ENCODE peak calls at places on chromosomes 5 and 9, in six cellular contexts. A, D, E, B, W and Z are unnamed samples.

GRCh38 chr9:93679536-93680444 is 103.4 kb downstream of the PHF2 start:
- DNase-seq in E (peak), A (no peak), W (peak), D (peak), B (no peak), Z (no peak)

GRCh38 chr5:137186759-137187461 is 312.2 kb downstream of the SPOCK1 start:
- DNase-seq in D (no peak), B (peak), A (peak), E (no peak), W (no peak), Z (peak)

GRCh38 chr9:72383978-72384709 is 19.1 kb upstream of the ZFAND5 start:
- DNase-seq in W (no peak), A (peak), E (no peak), B (no peak), D (no peak), Z (peak)

GRCh38 chr5:135488727-135489465 is 36.7 kb upstream of the TIFAB start:
- DNase-seq in W (no peak), B (peak), A (peak), D (peak), E (no peak), Z (no peak)

GRCh38 chr5:124596595-124597388 is 149.6 kb downstream of the ZNF608 start:
- DNase-seq in W (no peak), A (peak), D (no peak), E (no peak), B (peak), Z (peak)

GRCh38 chr5:151085517-151086031 is 4.7 kb upstream of the TNIP1 start:
- DNase-seq in W (no peak), A (peak), B (peak), D (no peak), E (peak), Z (no peak)

GRCh38 chr9:98162638-98163037 is 29.8 kb downstream of the CORO2A start:
- DNase-seq in B (no peak), E (peak), A (no peak), W (no peak), D (no peak), Z (no peak)

GRCh38 chr9:131095666-131096489 is 453 bp upstream of the AIF1L start:
- DNase-seq in W (no peak), E (no peak), D (peak), A (peak), B (peak), Z (no peak)

GRCh38 chr9:98251554-98251953 is 3.9 kb downstream of the TBC1D2 start:
- DNase-seq in W (no peak), E (no peak), A (peak), B (no peak), D (no peak), Z (peak)

GRCh38 chr9:133772581-133772980 is 34.4 kb upstream of the SARDH start:
- DNase-seq in B (no peak), A (no peak), W (no peak), D (no peak), E (no peak), Z (no peak)

GRCh38 chr5:125894383-125894782 is 528.8 kb upstream of the GRAMD2B start:
- DNase-seq in E (no peak), W (no peak), D (no peak), B (no peak), A (peak), Z (no peak)

GRCh38 chr5:7827602-7828001 is 23.3 kb downstream of the CFAP90 start:
- DNase-seq in E (no peak), B (no peak), D (peak), W (no peak), A (no peak), Z (no peak)

GRCh38 chr9:76863832-76864231 is 42.1 kb downstream of the PRUNE2 start:
- DNase-seq in W (no peak), A (no peak), E (no peak), B (no peak), D (no peak), Z (no peak)

GRCh38 chr5:66840527-66841013 is 244.4 kb downstream of the MAST4 start:
- DNase-seq in W (no peak), D (no peak), E (no peak), A (no peak), B (no peak), Z (no peak)

GRCh38 chr5:14737309-14737708 is 72.8 kb downstream of the OTULIN start:
- DNase-seq in D (no peak), E (no peak), W (no peak), A (no peak), B (no peak), Z (no peak)

GRCh38 chr9:130433168-130433946 is 11.4 kb upstream of the ASS1 start:
- DNase-seq in A (peak), B (peak), W (no peak), E (no peak), D (peak), Z (no peak)

GRCh38 chr9:133873006-133873780 is 118.9 kb downstream of the VAV2 start:
- DNase-seq in A (no peak), D (peak), E (no peak), B (no peak), W (no peak), Z (no peak)

GRCh38 chr5:179887095-179887494 is 20.6 kb downstream of the TBC1D9B start:
- DNase-seq in E (no peak), B (no peak), W (no peak), D (no peak), A (no peak), Z (no peak)

GRCh38 chr9:113665756-113666155 is 202.2 kb downstream of the RGS3 start:
- DNase-seq in W (no peak), D (no peak), B (no peak), A (no peak), E (peak), Z (no peak)

GRCh38 chr5:176740702-176741565 is 69.4 kb upstream of the UNC5A start:
- DNase-seq in D (no peak), B (no peak), W (peak), A (no peak), E (peak), Z (no peak)

GRCh38 chr5:87243161-87243877 is 24.4 kb upstream of the RASA1 start:
- DNase-seq in W (no peak), D (no peak), B (peak), A (peak), E (no peak), Z (peak)

GRCh38 chr5:11387382-11387781 is 516.9 kb downstream of the CTNND2 start:
- DNase-seq in E (no peak), W (no peak), B (no peak), D (no peak), A (no peak), Z (no peak)

GRCh38 chr5:176737746-176738699 is 72.3 kb upstream of the UNC5A start:
- DNase-seq in W (peak), E (peak), A (no peak), B (no peak), D (peak), Z (no peak)

GRCh38 chr9:95087659-95088242 is 229.8 kb downstream of the FANCC start:
- DNase-seq in E (no peak), B (no peak), D (no peak), A (no peak), W (no peak), Z (no peak)

GRCh38 chr5:180282281-180282680 is 9.6 kb downstream of the MAPK9 start:
- DNase-seq in A (no peak), B (no peak), W (no peak), E (no peak), D (no peak), Z (no peak)

GRCh38 chr5:82274343-82275266 is 3.5 kb downstream of the RPS23 start:
- DNase-seq in B (no peak), E (no peak), D (peak), W (no peak), A (peak), Z (no peak)

GRCh38 chr9:121750715-121751623 is 99.5 kb downstream of the DAB2IP start:
- DNase-seq in B (no peak), D (peak), W (no peak), A (peak), E (no peak), Z (no peak)

GRCh38 chr9:122332083-122332482 is 38.7 kb upstream of the PTGS1 start:
- DNase-seq in E (no peak), D (peak), B (no peak), W (no peak), A (no peak), Z (no peak)

GRCh38 chr5:150293091-150293941 is 3.7 kb upstream of the CAMK2A start:
- DNase-seq in W (no peak), E (no peak), D (no peak), B (no peak), A (no peak), Z (no peak)

GRCh38 chr5:156800982-156801381 is 49.1 kb upstream of the PPP1R2B start:
- DNase-seq in A (no peak), D (no peak), B (no peak), W (no peak), E (no peak), Z (no peak)

GRCh38 chr9:131349881-131350563 is 43.9 kb upstream of the PRRC2B start:
- DNase-seq in B (peak), D (peak), W (no peak), A (peak), E (peak), Z (peak)

GRCh38 chr9:98992885-98993569 is 49.3 kb downstream of the COL15A1 start:
- DNase-seq in A (no peak), D (no peak), W (no peak), E (no peak), B (no peak), Z (no peak)

GRCh38 chr5:102823441-102823874 is 68.4 kb downstream of the PAM start:
- DNase-seq in W (no peak), B (peak), A (peak), E (no peak), D (no peak), Z (peak)

GRCh38 chr5:72121753-72122445 is 14.6 kb downstream of the MAP1B start:
- DNase-seq in A (no peak), B (no peak), W (no peak), E (no peak), D (no peak), Z (no peak)

GRCh38 chr5:90709323-90710148 is 150.9 kb downstream of the ADGRV1 start:
- DNase-seq in E (no peak), A (peak), D (peak), B (peak), W (no peak), Z (no peak)

DNA sequence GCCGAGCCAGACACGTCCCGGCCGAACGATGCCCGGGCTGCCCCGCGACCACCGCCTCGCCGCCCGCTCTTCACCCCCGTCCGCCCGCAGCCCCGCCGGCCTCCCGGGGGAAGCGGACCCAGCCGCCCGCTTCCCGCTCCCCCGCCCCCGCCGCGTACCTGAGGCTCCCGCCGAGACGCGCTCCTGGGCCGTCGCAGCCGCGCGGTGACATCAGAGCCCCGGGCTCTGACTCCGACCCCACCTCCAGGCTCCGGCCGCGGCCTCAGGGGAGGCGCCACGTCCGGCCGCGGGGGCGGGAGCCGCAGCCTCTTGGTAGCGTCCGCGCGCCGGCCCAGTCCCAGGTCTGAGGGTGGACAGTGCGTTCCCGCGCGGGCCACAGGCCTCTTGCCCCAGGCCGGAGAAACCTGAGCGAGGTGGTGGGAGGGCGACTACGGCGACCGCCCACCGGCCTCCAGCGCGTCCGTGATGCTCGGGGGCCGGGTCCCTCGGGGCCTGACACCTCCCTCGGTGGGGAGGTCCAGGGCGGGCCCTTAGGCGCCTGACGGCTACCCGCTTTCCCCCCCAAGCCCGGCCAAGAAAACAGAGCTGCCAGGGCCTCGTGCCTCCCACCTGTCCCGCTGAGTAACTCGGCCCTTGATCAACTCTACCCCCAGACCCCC is at the start of gene SHROOM1:
- DNase-seq in W (no peak), D (peak), E (peak), A (peak), B (peak), Z (no peak)
- H3K4me3 ChIP-seq in W (peak), D (peak), E (peak), A (peak), B (peak), Z (peak)

DNA sequence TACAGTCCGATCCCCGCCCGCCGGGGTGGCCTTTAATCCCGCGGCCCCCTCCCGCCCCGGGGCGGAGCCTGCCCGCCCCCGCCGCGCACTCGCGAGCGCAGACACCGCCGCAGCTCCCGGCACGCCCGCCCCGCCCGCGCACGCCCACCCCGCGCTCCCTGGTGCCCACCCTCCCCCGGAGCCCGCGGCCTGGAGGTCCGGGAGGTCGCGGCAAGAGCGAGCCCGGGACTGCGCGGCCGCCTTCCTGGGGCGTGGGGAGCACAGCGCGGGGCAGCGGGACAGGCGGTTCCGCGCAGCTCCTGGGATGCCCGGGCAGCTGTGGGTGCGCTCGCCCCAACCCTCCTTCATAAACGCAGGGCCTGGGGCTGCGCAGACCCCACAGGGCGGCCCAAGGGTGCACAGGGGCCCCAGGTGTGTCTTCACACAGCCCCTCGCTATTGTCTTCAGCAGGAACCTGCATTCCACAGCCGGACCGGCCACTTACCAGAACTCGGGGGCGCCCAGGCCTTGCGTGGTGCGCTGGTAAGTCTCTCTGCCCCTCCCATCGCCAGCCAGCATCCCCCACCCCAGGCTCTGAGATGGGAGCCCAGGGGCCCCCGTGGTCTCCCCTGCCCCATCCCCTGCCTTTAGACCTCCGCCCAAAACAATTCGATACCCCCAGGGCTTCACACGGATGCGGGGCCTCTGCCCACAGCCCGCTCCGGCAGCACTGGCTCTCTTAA is at the start of gene SLC9A3:
- DNase-seq in W (no peak), A (no peak), E (no peak), B (no peak), D (no peak), Z (no peak)
- H3K4me3 ChIP-seq in W (peak), A (peak), E (peak), B (peak), D (no peak), Z (no peak)

GRCh38 chr5:119270121-119270565 is 85.7 kb upstream of the TNFAIP8 start:
- DNase-seq in B (no peak), E (no peak), W (no peak), A (no peak), D (no peak), Z (no peak)
- H3K4me3 ChIP-seq in B (no peak), E (peak), W (peak), A (no peak), D (no peak), Z (no peak)

GRCh38 chr9:128091144-128091543 is 23.1 kb downstream of the SLC25A25 start:
- DNase-seq in W (no peak), B (peak), E (no peak), D (peak), A (peak), Z (peak)
- H3K4me3 ChIP-seq in W (peak), B (no peak), E (no peak), D (peak), A (no peak), Z (peak)

GRCh38 chr9:136347472-136348256 is 15.9 kb downstream of the DNLZ start:
- DNase-seq in D (peak), A (no peak), E (no peak), W (no peak), B (no peak), Z (no peak)
- H3K4me3 ChIP-seq in D (no peak), A (no peak), E (no peak), W (no peak), B (no peak), Z (no peak)

DNA sequence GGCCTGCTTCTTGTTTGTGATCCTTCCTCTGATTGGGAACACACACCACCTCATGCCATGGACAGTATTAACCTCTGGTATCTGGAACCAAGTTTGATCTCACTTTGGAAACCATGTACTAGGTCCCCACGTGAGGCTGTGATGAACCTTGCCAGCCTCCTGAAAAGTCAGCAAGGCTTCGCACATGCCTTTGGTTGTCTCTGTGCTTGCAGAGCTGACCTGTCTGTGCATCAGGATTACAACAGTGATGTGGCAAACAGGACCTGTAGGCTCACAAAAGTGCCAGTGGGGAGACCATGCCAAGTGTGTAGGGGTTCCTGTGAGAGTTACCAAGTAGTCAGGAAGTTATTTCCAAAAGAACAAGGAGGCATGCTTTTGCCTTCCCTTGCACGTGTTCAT is 1.4 kb downstream of the ACO1 start:
- DNase-seq in D (no peak), W (no peak), A (no peak), B (no peak), E (no peak), Z (no peak)
- H3K4me3 ChIP-seq in D (no peak), W (no peak), A (no peak), B (peak), E (no peak), Z (peak)

GRCh38 chr9:135344915-135345500 is 134.6 kb upstream of the PPP1R26 start:
- DNase-seq in E (no peak), W (no peak), B (no peak), A (no peak), D (no peak), Z (no peak)

GRCh38 chr9:135343733-135344522 is 135.7 kb upstream of the PPP1R26 start:
- DNase-seq in E (peak), W (no peak), D (peak), B (peak), A (peak), Z (no peak)

GRCh38 chr9:135345775-135346433 is 133.7 kb upstream of the PPP1R26 start:
- DNase-seq in W (no peak), D (no peak), B (no peak), A (no peak), E (no peak), Z (no peak)

GRCh38 chr9:135343136-135343535 is 136.4 kb upstream of the PPP1R26 start:
- DNase-seq in D (no peak), A (no peak), E (no peak), W (no peak), B (no peak), Z (no peak)

GRCh38 chr9:135344523-135344901 is 135.1 kb upstream of the PPP1R26 start:
- DNase-seq in E (no peak), B (no peak), W (no peak), D (no peak), A (no peak), Z (no peak)
- H3K4me3 ChIP-seq in E (no peak), B (no peak), W (no peak), D (no peak), A (no peak), Z (no peak)

DNA sequence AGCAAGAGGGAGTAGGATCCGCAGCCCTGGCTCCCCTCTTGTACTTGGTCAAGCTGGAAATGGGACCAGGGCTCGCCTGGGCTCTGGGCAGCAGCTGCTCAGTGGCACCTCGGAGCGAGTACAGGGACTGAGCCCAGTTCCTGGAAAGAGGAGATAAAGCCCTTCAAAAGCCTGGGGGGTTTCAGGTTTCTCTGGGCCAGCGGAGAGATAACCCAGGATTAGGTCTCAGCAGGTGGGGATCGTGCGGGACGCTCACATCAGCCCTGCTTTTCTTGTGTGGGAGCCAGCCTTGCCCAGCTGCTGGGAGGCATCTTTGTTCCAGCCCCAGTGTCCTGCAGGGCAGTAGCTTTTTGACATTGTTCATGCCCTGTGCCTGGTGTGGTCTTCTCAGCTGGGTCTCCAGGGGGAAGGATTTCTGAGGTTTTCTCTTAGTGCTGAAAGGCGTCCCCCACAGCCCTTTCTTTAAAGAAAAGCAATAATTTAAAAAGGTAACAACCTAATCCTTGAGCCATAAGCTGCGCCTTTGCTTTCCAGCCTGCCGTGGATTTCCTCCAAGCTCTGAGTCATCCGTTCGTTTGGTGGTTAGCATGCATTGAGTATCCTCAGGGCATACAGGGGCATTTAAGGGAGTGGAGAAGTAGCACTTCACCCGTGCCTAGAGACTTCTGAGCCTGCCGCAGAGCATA is 657 bp upstream of the TNC start:
- DNase-seq in E (peak), A (peak), D (peak), W (no peak), B (peak), Z (no peak)
- H3K4me3 ChIP-seq in E (peak), A (peak), D (peak), W (peak), B (peak), Z (peak)

GRCh38 chr5:162888268-162888667 is 549.1 kb upstream of the CCNG1 start:
- DNase-seq in A (no peak), B (no peak), E (no peak), W (no peak), D (no peak), Z (no peak)

GRCh38 chr5:162886717-162887116 is 550.7 kb upstream of the CCNG1 start:
- DNase-seq in D (no peak), E (no peak), B (no peak), A (no peak), W (no peak), Z (no peak)

GRCh38 chr5:162882629-162883028 is 554.8 kb upstream of the CCNG1 start:
- DNase-seq in B (no peak), A (no peak), D (no peak), W (no peak), E (no peak), Z (no peak)
- H3K4me3 ChIP-seq in B (no peak), A (no peak), D (no peak), W (no peak), E (no peak), Z (no peak)

GRCh38 chr5:145752534-145752933 is 82.6 kb downstream of the PRELID2 start:
- DNase-seq in E (no peak), A (no peak), B (no peak), D (no peak), W (no peak), Z (no peak)
- H3K4me3 ChIP-seq in E (no peak), A (no peak), B (no peak), D (no peak), W (no peak), Z (no peak)